ENCODE peak calls at places on chromosomes 7 and 10, in nine cellular contexts. O, M, C, W, B, L, I, F and S are unnamed samples.

GRCh38 chr10:36634916-36635315 is 490.5 kb upstream of the ANKRD30A start:
- DNase-seq in F (no peak), M (no peak), C (no peak), L (no peak), I (peak), O (no peak), B (no peak), W (no peak), S (no peak)

GRCh38 chr10:110993024-110993693 is 73.8 kb downstream of the SHOC2 start:
- DNase-seq in O (no peak), F (no peak), I (peak), B (no peak), L (no peak), M (no peak), C (no peak), W (no peak), S (no peak)

GRCh38 chr7:103714377-103714927 is 268.4 kb upstream of the SLC26A5 start:
- DNase-seq in I (no peak), O (no peak), W (no peak), C (no peak), M (no peak), L (no peak), B (no peak), F (no peak), S (no peak)

GRCh38 chr7:85094046-85094720 is 92.7 kb downstream of the SEMA3D start:
- DNase-seq in I (peak), W (peak), M (no peak), B (no peak), L (no peak), F (no peak), C (no peak), O (no peak), S (no peak)

GRCh38 chr10:125205431-125205830 is 45.1 kb upstream of the CTBP2 start:
- DNase-seq in O (no peak), F (no peak), C (no peak), W (no peak), L (no peak), I (no peak), B (no peak), M (no peak), S (no peak)

GRCh38 chr7:130902755-130903357 is 168.8 kb upstream of the KLF14 start:
- DNase-seq in O (no peak), M (no peak), F (no peak), I (peak), C (no peak), B (no peak), L (no peak), W (no peak), S (no peak)

GRCh38 chr10:6597478-6597877 is 17.4 kb upstream of the PRKCQ start:
- DNase-seq in O (no peak), L (no peak), B (no peak), C (no peak), F (no peak), W (no peak), I (no peak), M (no peak), S (no peak)

GRCh38 chr7:264541-265191 is 25.3 kb upstream of the FOXL3 start:
- DNase-seq in I (no peak), W (peak), F (no peak), M (no peak), L (no peak), C (no peak), O (no peak), B (no peak), S (no peak)

GRCh38 chr7:107689553-107689952 is 28.9 kb downstream of the SLC26A4 start:
- DNase-seq in L (no peak), W (no peak), O (no peak), I (no peak), C (no peak), M (no peak), B (no peak), F (no peak), S (no peak)

GRCh38 chr7:134480730-134481129 is 21.8 kb upstream of the AKR1B1 start:
- DNase-seq in C (no peak), W (no peak), I (peak), F (no peak), L (no peak), B (peak), M (no peak), O (no peak), S (no peak)

GRCh38 chr10:119595715-119596515 is 849 bp downstream of the TIAL1 start:
- DNase-seq in M (no peak), C (peak), L (peak), I (peak), B (no peak), W (peak), O (peak), F (peak), S (peak)

GRCh38 chr10:103021897-103022286 is 103.8 kb downstream of the CNNM2 start:
- DNase-seq in W (no peak), M (no peak), B (peak), O (no peak), I (peak), F (no peak), C (no peak), L (no peak), S (no peak)

GRCh38 chr10:25017247-25017590 is 807 bp downstream of the THNSL1 start:
- DNase-seq in M (no peak), L (no peak), B (no peak), I (peak), W (no peak), O (peak), F (no peak), C (no peak), S (no peak)

GRCh38 chr7:35905555-35905954 is 104.7 kb downstream of the SEPTIN7 start:
- DNase-seq in F (no peak), O (no peak), M (no peak), L (no peak), W (no peak), B (no peak), I (peak), C (no peak), S (no peak)

GRCh38 chr10:31456463-31456862 is 137.4 kb downstream of the ZEB1 start:
- DNase-seq in C (no peak), O (no peak), B (no peak), M (no peak), L (no peak), I (no peak), F (no peak), W (no peak), S (no peak)

GRCh38 chr10:130020651-130021372 is 56.7 kb upstream of the EBF3 start:
- DNase-seq in W (no peak), M (no peak), C (no peak), B (no peak), L (no peak), O (no peak), I (no peak), F (no peak), S (no peak)

GRCh38 chr7:42283553-42283952 is 46.5 kb upstream of the GLI3 start:
- DNase-seq in C (no peak), I (no peak), M (no peak), W (no peak), O (no peak), B (no peak), F (no peak), L (no peak), S (no peak)

GRCh38 chr7:47379629-47380324 is 202.1 kb downstream of the TNS3 start:
- DNase-seq in L (no peak), W (peak), I (peak), C (no peak), M (no peak), F (no peak), O (no peak), B (no peak), S (peak)

GRCh38 chr7:100887955-100888481 is 1.5 kb downstream of the UFSP1 start:
- DNase-seq in L (no peak), O (no peak), F (no peak), B (no peak), M (no peak), W (no peak), C (no peak), I (no peak), S (no peak)

GRCh38 chr7:44060948-44061644 is 4.3 kb downstream of the PGAM2 start:
- DNase-seq in M (no peak), B (no peak), I (no peak), F (no peak), W (peak), C (no peak), O (no peak), L (no peak), S (no peak)

GRCh38 chr7:154684651-154685563 is 318.0 kb downstream of the PAXIP1 start:
- DNase-seq in O (no peak), W (no peak), C (no peak), I (no peak), F (no peak), M (no peak), B (no peak), L (no peak), S (no peak)

GRCh38 chr10:52256832-52257691 is 57.0 kb upstream of the DKK1 start:
- DNase-seq in I (peak), O (no peak), M (no peak), C (no peak), L (no peak), F (no peak), B (peak), W (no peak), S (no peak)

GRCh38 chr10:14548970-14549369 is 218.2 kb upstream of the FRMD4A start:
- DNase-seq in C (no peak), L (no peak), I (no peak), O (no peak), M (no peak), B (no peak), F (no peak), W (no peak), S (no peak)